ENCODE peak calls at places on chromosomes 11 and 22, in ten cellular contexts. C is stomach, K is astrocyte of the cerebellum, H is bronchial epithelial cell, A is AG04449, F is GM20000, P is pancreas, I is BE2C, W is neural progenitor cell, S is lower lobe of right lung. Y is an unnamed sample.

GRCh38 chr22:19620742-19621371 is 93.4 kb upstream of the SEPTIN5 start:
- DNase-seq in C (no peak), K (no peak), H (no peak), A (no peak), F (no peak), P (no peak), I (no peak), W (no peak), S (peak), Y (peak)

GRCh38 chr11:44008698-44009097 is 39.1 kb upstream of the ACCSL start:
- DNase-seq in C (peak), K (no peak), H (no peak), A (no peak), F (no peak), P (no peak), I (no peak), W (no peak), S (no peak), Y (no peak)

GRCh38 chr11:105244157-105244820 is 104.7 kb upstream of the CARD18 start:
- DNase-seq in C (no peak), K (peak), H (peak), A (peak), F (no peak), P (no peak), I (no peak), W (no peak), S (no peak), Y (no peak)

GRCh38 chr11:65078151-65078550 is 5.7 kb downstream of the CDCA5 start:
- DNase-seq in C (peak), K (no peak), H (peak), A (no peak), F (peak), P (peak), I (peak), W (peak), S (peak), Y (no peak)

GRCh38 chr11:109586789-109587188 is 164.8 kb downstream of the C11orf87 start:
- DNase-seq in C (no peak), K (no peak), H (no peak), A (no peak), F (no peak), P (no peak), I (no peak), W (no peak), S (no peak), Y (no peak)

GRCh38 chr22:49267996-49268395 is 559.7 kb downstream of the BRD1 start:
- DNase-seq in C (no peak), K (no peak), H (no peak), A (no peak), F (no peak), P (no peak), I (no peak), W (no peak), S (no peak), Y (peak)

GRCh38 chr11:69062169-69062855 is 13.6 kb downstream of the TPCN2 start:
- DNase-seq in C (no peak), K (no peak), H (no peak), A (no peak), F (no peak), P (no peak), I (no peak), W (no peak), S (no peak), Y (no peak)

GRCh38 chr22:33605201-33605600 is 315.1 kb downstream of the LARGE1 start:
- DNase-seq in C (no peak), K (no peak), H (no peak), A (peak), F (no peak), P (no peak), I (no peak), W (no peak), S (no peak), Y (no peak)

GRCh38 chr22:49295851-49296560 is 531.7 kb downstream of the BRD1 start:
- DNase-seq in C (peak), K (no peak), H (no peak), A (no peak), F (no peak), P (peak), I (no peak), W (no peak), S (no peak), Y (peak)

GRCh38 chr11:129637473-129637872 is 178.2 kb upstream of the TMEM45B start:
- DNase-seq in C (no peak), K (no peak), H (peak), A (no peak), F (no peak), P (no peak), I (no peak), W (no peak), S (no peak), Y (no peak)

GRCh38 chr11:129636926-129637325 is 178.7 kb upstream of the TMEM45B start:
- DNase-seq in C (no peak), K (no peak), H (peak), A (no peak), F (no peak), P (no peak), I (no peak), W (no peak), S (no peak), Y (no peak)

GRCh38 chr11:129640671-129641070 is 175.0 kb upstream of the TMEM45B start:
- DNase-seq in C (no peak), K (no peak), H (peak), A (no peak), F (no peak), P (no peak), I (no peak), W (no peak), S (no peak), Y (no peak)

GRCh38 chr11:129637983-129638776 is 177.5 kb upstream of the TMEM45B start:
- DNase-seq in C (no peak), K (no peak), H (peak), A (no peak), F (no peak), P (no peak), I (no peak), W (no peak), S (no peak), Y (no peak)

GRCh38 chr11:129639300-129639699 is 176.3 kb upstream of the TMEM45B start:
- DNase-seq in C (no peak), K (peak), H (peak), A (peak), F (no peak), P (no peak), I (no peak), W (no peak), S (no peak), Y (no peak)
- TF ChIP-seq CTCF in C (no peak), K (no peak), H (no peak), A (no peak), F (no peak), P (no peak), I (no peak), W (no peak), S (no peak), Y (no peak)

GRCh38 chr22:40414838-40415505 is 44.6 kb downstream of the SGSM3 start:
- DNase-seq in C (no peak), K (no peak), H (no peak), A (no peak), F (peak), P (no peak), I (no peak), W (no peak), S (peak), Y (no peak)
- TF ChIP-seq CTCF in C (no peak), K (no peak), H (no peak), A (no peak), F (no peak), P (no peak), I (no peak), W (no peak), S (no peak), Y (no peak)

GRCh38 chr22:43392385-43392989 is 19.3 kb upstream of the MPPED1 start:
- DNase-seq in C (no peak), K (no peak), H (no peak), A (no peak), F (no peak), P (peak), I (no peak), W (no peak), S (peak), Y (no peak)
- TF ChIP-seq CTCF in C (no peak), K (no peak), H (no peak), A (no peak), F (no peak), P (no peak), I (no peak), W (no peak), S (no peak), Y (no peak)

DNA sequence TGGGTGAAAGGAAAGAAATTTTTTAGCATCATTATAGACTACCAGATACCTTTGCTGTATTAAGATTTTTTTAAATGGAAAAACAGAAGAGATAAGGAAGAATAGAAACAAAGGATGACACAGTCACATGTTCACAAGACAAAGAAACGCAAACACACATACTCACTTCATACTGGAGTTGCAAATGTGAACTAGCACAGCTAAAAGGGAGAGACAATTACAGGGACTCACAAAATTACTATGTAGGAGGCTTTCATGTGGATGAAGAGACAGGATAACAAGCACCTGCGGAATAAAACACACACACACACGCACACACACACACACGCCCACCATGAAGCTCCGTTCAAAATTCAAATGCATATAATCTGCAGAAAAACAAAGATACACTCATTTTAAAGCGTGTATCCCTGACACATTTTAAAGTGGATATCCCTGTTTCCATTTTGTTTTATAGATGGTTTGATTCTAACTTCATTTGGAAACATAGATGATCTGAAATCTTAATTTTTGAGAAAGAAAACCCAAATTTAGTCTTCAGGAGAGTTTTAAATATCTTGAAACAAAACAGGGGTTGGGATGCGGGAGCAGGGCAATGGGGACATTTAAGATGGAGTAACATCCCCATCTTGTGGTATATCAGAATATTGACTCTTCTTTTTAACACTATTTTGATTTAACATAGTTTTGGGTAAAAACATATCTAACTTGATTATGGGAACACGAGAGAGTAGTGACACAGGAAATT is 36.7 kb downstream of the JRKL start:
- DNase-seq in C (no peak), K (peak), H (peak), A (no peak), F (peak), P (no peak), I (no peak), W (peak), S (no peak), Y (no peak)
- TF ChIP-seq CTCF in C (peak), K (no peak), H (peak), A (peak), F (no peak), P (no peak), I (peak), W (peak), S (peak), Y (peak)

GRCh38 chr11:28488336-28488735 is 380.1 kb downstream of the METTL15 start:
- DNase-seq in C (no peak), K (no peak), H (no peak), A (no peak), F (no peak), P (no peak), I (no peak), W (no peak), S (no peak), Y (no peak)

GRCh38 chr11:28491431-28491830 is 383.2 kb downstream of the METTL15 start:
- DNase-seq in C (no peak), K (no peak), H (peak), A (no peak), F (no peak), P (no peak), I (no peak), W (no peak), S (no peak), Y (no peak)

GRCh38 chr11:28490763-28491382 is 382.7 kb downstream of the METTL15 start:
- DNase-seq in C (no peak), K (no peak), H (no peak), A (no peak), F (no peak), P (no peak), I (no peak), W (no peak), S (no peak), Y (no peak)
- TF ChIP-seq CTCF in C (no peak), K (no peak), H (no peak), A (no peak), F (no peak), P (no peak), I (no peak), W (no peak), S (no peak), Y (no peak)

DNA sequence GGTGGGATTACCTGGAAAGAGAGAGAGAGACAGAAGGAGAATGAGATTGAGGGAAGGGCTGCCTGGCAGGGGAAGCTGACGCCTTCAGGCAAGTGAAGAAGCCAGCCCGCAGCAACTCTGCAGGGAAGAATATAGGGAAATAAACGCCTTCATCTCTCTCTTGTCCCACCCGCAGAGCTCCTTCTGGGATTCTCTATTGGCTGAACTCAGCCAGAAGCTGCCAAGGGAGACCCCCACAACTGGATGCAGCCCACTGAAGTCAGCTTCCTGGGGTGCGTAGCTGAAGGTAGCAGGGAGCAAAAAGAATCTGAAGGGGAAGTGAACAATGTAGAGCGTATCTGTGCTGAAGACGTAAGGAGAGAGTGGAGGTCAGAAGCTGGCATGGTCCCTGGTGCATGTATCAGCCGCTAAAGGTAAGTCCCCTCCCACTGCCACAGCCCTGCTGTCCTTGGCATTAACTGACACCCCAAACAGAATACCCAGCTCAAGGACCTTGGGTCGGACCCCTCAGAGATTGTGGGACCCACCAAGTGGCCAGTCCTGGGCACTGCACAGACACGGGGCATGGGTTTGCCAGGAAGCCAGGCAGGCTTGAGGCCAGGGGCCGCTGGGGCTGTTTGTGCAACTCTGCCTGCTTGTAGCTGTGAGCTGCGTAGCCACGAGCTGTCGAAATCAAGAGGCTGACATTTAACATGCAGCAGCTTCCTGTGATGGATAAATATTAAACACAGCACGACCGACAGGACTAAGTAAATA is 469.9 kb downstream of the MN1 start:
- DNase-seq in C (peak), K (no peak), H (peak), A (no peak), F (no peak), P (peak), I (peak), W (peak), S (peak), Y (no peak)
- TF ChIP-seq CTCF in C (no peak), K (peak), H (peak), A (peak), F (no peak), P (peak), I (peak), W (peak), S (peak), Y (peak)

GRCh38 chr11:34604216-34604615 is 16.7 kb upstream of the EHF start:
- DNase-seq in C (no peak), K (no peak), H (no peak), A (no peak), F (no peak), P (no peak), I (no peak), W (no peak), S (no peak), Y (no peak)

GRCh38 chr11:34603129-34604001 is 17.5 kb upstream of the EHF start:
- DNase-seq in C (no peak), K (no peak), H (no peak), A (no peak), F (no peak), P (no peak), I (no peak), W (no peak), S (no peak), Y (no peak)

GRCh38 chr11:34606326-34607120 is 14.4 kb upstream of the EHF start:
- DNase-seq in C (no peak), K (no peak), H (no peak), A (no peak), F (no peak), P (no peak), I (no peak), W (no peak), S (no peak), Y (no peak)

GRCh38 chr11:34605481-34606325 is 15.2 kb upstream of the EHF start:
- DNase-seq in C (no peak), K (no peak), H (no peak), A (no peak), F (no peak), P (no peak), I (no peak), W (no peak), S (no peak), Y (no peak)

GRCh38 chr11:34604909-34605308 is 16.0 kb upstream of the EHF start:
- DNase-seq in C (no peak), K (no peak), H (no peak), A (no peak), F (no peak), P (no peak), I (no peak), W (no peak), S (no peak), Y (no peak)
- TF ChIP-seq CTCF in C (no peak), K (no peak), H (no peak), A (no peak), F (no peak), P (no peak), I (no peak), W (no peak), S (no peak), Y (no peak)

DNA sequence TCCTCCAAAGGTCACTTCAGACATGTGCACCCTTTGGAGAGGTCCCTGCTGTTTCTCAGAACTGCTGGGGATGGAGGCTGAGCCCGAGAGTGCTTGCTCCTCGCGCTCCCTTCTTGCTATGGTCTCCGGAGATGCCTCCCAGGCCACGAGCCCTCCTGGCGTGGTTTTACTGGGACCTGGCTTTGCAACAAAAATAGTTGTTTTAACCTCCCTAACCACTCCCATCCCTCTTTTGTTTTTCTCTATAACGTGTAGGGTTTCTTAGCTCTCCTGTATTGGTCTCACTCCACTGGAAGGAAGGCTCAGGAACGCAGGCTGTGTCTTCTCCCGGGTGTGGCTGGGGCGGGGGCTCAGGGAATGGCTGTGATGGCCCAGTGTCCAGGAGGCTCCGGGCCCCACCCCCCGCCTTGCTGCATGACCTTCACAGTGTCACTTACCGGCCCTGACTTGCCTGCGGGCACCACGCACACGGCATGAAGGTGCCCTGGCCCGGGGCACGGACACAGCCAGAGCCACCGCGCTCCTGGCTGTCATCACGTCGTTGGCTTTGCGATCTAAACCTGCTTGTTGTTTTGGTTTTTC is 5.6 kb downstream of the PTDSS2 start:
- DNase-seq in C (no peak), K (no peak), H (no peak), A (no peak), F (no peak), P (no peak), I (no peak), W (no peak), S (no peak), Y (peak)
- TF ChIP-seq CTCF in C (no peak), K (no peak), H (no peak), A (no peak), F (no peak), P (no peak), I (no peak), W (no peak), S (no peak), Y (no peak)

Y was measured in chondrocyte.